ENCODE peak calls at places on chromosomes 13 and 19, in five cellular contexts. F is iris pigment epithelial cell, J is AML-193, P is GM06990, G is smooth muscle cell of the brain vasculature. O is an unnamed sample.

GRCh38 chr19:43570174-43570791 is 5.0 kb downstream of the XRCC1 start:
- DNase-seq in F (no peak), J (no peak), P (no peak), G (no peak), O (no peak)

GRCh38 chr13:72960541-72960940 is 98.3 kb upstream of the KLF5 start:
- DNase-seq in F (no peak), J (no peak), P (no peak), G (no peak), O (no peak)

GRCh38 chr13:30466358-30466714 is 600 bp upstream of the HMGB1 start:
- DNase-seq in F (peak; percentile 65), J (no peak), P (no peak), G (no peak), O (no peak)

GRCh38 chr13:91574756-91575155 is 176.3 kb downstream of the GPC5 start:
- DNase-seq in F (peak; percentile 25), J (no peak), P (no peak), G (no peak), O (no peak)

GRCh38 chr13:41613984-41614581 is 156.7 kb downstream of the RGCC start:
- DNase-seq in F (peak; percentile 88), J (no peak), P (no peak), G (peak; percentile 69), O (no peak)

GRCh38 chr19:40623403-40624239 is 22.5 kb downstream of the LTBP4 start:
- DNase-seq in F (no peak), J (no peak), P (peak; percentile 48), G (no peak), O (no peak)

GRCh38 chr19:661427-662196 is 1.4 kb downstream of the RNF126 start:
- DNase-seq in F (no peak), J (peak; percentile 44), P (no peak), G (no peak), O (no peak)

GRCh38 chr19:57830071-57830602 is at the start of gene ZNF587B:
- DNase-seq in F (peak; percentile 70), J (no peak), P (peak; percentile 18), G (peak; percentile 45), O (no peak)

GRCh38 chr19:8811315-8812172 is 20.6 kb downstream of the ZNF558 start:
- DNase-seq in F (peak; percentile 14), J (no peak), P (no peak), G (no peak), O (no peak)

GRCh38 chr19:16886305-16886880 is 2.4 kb upstream of the F2RL3 start:
- DNase-seq in F (peak; percentile 74), J (no peak), P (no peak), G (no peak), O (no peak)

GRCh38 chr13:77184455-77184854 is 142.4 kb downstream of the MYCBP2 start:
- DNase-seq in F (peak; percentile 27), J (no peak), P (peak; percentile 75), G (no peak), O (peak; percentile 77)

GRCh38 chr13:33279414-33279813 is 6.1 kb downstream of the STARD13 start:
- DNase-seq in F (no peak), J (no peak), P (no peak), G (no peak), O (no peak)

GRCh38 chr19:39499082-39499642 is 415 bp downstream of the DLL3 start:
- DNase-seq in F (peak; percentile 23), J (no peak), P (no peak), G (no peak), O (no peak)

GRCh38 chr19:51980116-51980736 is 6.4 kb downstream of the ZNF350 start:
- DNase-seq in F (peak; percentile 82), J (peak; percentile 77), P (no peak), G (no peak), O (no peak)